ENCODE peak calls at places on chromosomes 7 and 10, in ten cellular contexts. E is AG08396; K is activated naive CD8-positive, alpha-beta T cell treated with anti-CD3 and anti-CD28 coated beads, Interleukin-2, amount 50 U/mL, for 24 hours; Z is Daoy; A is neuronal stem cell; L is D341Med; V is HEK293T; O is EL; X is upper lobe of right lung; W is uterus. B is an unnamed sample.

GRCh38 chr7:55415173-55415778 is 50.1 kb downstream of the LANCL2 start:
- DNase-seq in Z (peak), K (peak), E (peak), X (peak), W (peak), A (peak), V (peak), L (peak), O (peak), B (peak)

GRCh38 chr7:66150471-66150870 is 35.8 kb downstream of the CRCP start:
- DNase-seq in E (peak), K (no peak), L (no peak), X (peak), Z (peak), V (no peak), O (peak), W (peak), A (no peak), B (no peak)

GRCh38 chr7:126818393-126819196 is 434.1 kb downstream of the GRM8 start:
- DNase-seq in X (no peak), A (no peak), V (no peak), O (no peak), Z (no peak), W (no peak), K (no peak), E (no peak), L (no peak), B (no peak)

GRCh38 chr10:61197022-61197421 is 253.0 kb upstream of the RHOBTB1 start:
- DNase-seq in K (no peak), W (no peak), X (no peak), E (no peak), A (no peak), V (no peak), L (no peak), Z (no peak), O (no peak), B (no peak)

GRCh38 chr7:28136885-28137284 is 43.7 kb downstream of the JAZF1 start:
- DNase-seq in E (no peak), O (peak), K (no peak), V (no peak), Z (no peak), W (no peak), L (no peak), A (no peak), X (no peak), B (no peak)

GRCh38 chr7:144416341-144416740 is 12.8 kb upstream of the NOBOX start:
- DNase-seq in W (no peak), L (no peak), V (no peak), X (no peak), Z (no peak), O (no peak), E (no peak), A (no peak), K (no peak), B (no peak)

GRCh38 chr7:135274495-135275268 is 41.0 kb downstream of the STRA8 start:
- DNase-seq in L (peak), A (peak), K (peak), O (peak), E (peak), V (peak), Z (peak), X (no peak), W (peak), B (no peak)

GRCh38 chr10:128066954-128067382 is 59.3 kb downstream of the MKI67 start:
- DNase-seq in E (no peak), A (no peak), V (no peak), W (no peak), Z (no peak), X (peak), O (no peak), L (no peak), K (no peak), B (no peak)

GRCh38 chr10:103775786-103776185 is 79.6 kb downstream of the SH3PXD2A start:
- DNase-seq in K (no peak), A (no peak), O (no peak), Z (no peak), W (no peak), E (no peak), X (no peak), V (no peak), L (no peak), B (no peak)

GRCh38 chr7:18566829-18567228 is 71.3 kb downstream of the HDAC9 start:
- DNase-seq in A (no peak), L (no peak), K (peak), W (no peak), V (no peak), E (no peak), O (no peak), Z (no peak), X (no peak), B (no peak)

GRCh38 chr10:77511498-77512218 is 126.0 kb downstream of the KCNMA1 start:
- DNase-seq in Z (no peak), L (no peak), E (no peak), A (peak), V (no peak), K (no peak), O (peak), X (no peak), W (no peak), B (no peak)

GRCh38 chr10:97821308-97822038 is 28.2 kb upstream of the GOLGA7B start:
- DNase-seq in K (no peak), X (no peak), V (no peak), L (no peak), E (no peak), O (no peak), W (no peak), Z (no peak), A (no peak), B (no peak)

GRCh38 chr7:50497968-50498367 is 47.8 kb upstream of the FIGNL1 start:
- DNase-seq in A (no peak), O (no peak), Z (peak), K (no peak), X (no peak), L (no peak), W (peak), E (no peak), V (no peak), B (no peak)

GRCh38 chr10:11602357-11602756 is 9.1 kb downstream of the USP6NL start:
- DNase-seq in K (no peak), X (no peak), E (no peak), L (no peak), A (no peak), O (no peak), W (no peak), Z (no peak), V (no peak), B (no peak)

GRCh38 chr10:8305871-8306652 is 251.6 kb downstream of the GATA3 start:
- DNase-seq in W (no peak), O (no peak), Z (peak), A (no peak), E (no peak), L (no peak), X (no peak), V (no peak), K (no peak), B (no peak)

GRCh38 chr10:97010695-97011206 is 175.0 kb downstream of the SLIT1 start:
- DNase-seq in X (no peak), V (no peak), L (no peak), Z (no peak), A (no peak), K (no peak), E (no peak), O (no peak), W (no peak), B (no peak)

GRCh38 chr7:154484943-154485342 is 432.7 kb downstream of the DPP6 start:
- DNase-seq in L (no peak), V (no peak), A (no peak), K (no peak), Z (no peak), E (no peak), O (no peak), X (no peak), W (no peak), B (no peak)

GRCh38 chr7:124033093-124033806 is 383 bp upstream of the TMEM229A start:
- DNase-seq in O (no peak), V (peak), W (no peak), K (peak), L (peak), Z (peak), X (peak), A (peak), E (peak), B (peak)

GRCh38 chr7:70573202-70573810 is 558.6 kb upstream of the GALNT17 start:
- DNase-seq in W (no peak), K (no peak), A (peak), X (no peak), V (no peak), Z (no peak), E (no peak), L (no peak), O (no peak), B (no peak)

GRCh38 chr10:93600446-93600860 is 582 bp downstream of the RBP4 start:
- DNase-seq in O (no peak), X (no peak), Z (no peak), W (no peak), E (no peak), L (no peak), A (no peak), K (no peak), V (no peak), B (no peak)

GRCh38 chr7:105764506-105764905 is 111.9 kb downstream of the ATXN7L1 start:
- DNase-seq in A (no peak), O (no peak), W (no peak), K (no peak), V (no peak), E (no peak), Z (no peak), L (no peak), X (no peak), B (no peak)